ENCODE peak calls at places on chromosomes 5 and 9, in five cellular contexts. S, F, Y, O and X are unnamed samples.

GRCh38 chr5:177130211-177131018 is 3.2 kb upstream of the NSD1 start:
- DNase-seq in S (no peak), F (no peak), Y (no peak), O (peak), X (no peak)

GRCh38 chr5:148937239-148937638 is 110.8 kb downstream of the ADRB2 start:
- DNase-seq in S (no peak), F (no peak), Y (no peak), O (no peak), X (no peak)

GRCh38 chr9:37053684-37054512 is 19.8 kb upstream of the PAX5 start:
- DNase-seq in S (no peak), F (no peak), Y (no peak), O (no peak), X (no peak)

GRCh38 chr5:64949331-64949730 is 180.6 kb downstream of the CWC27 start:
- DNase-seq in S (no peak), F (no peak), Y (no peak), O (no peak), X (no peak)

GRCh38 chr5:97549496-97549895 is 366.4 kb upstream of the RIOK2 start:
- DNase-seq in S (no peak), F (no peak), Y (no peak), O (no peak), X (no peak)

GRCh38 chr9:128098936-128099931 is 28.3 kb downstream of the PTGES2 start:
- DNase-seq in S (no peak), F (peak), Y (no peak), O (peak), X (no peak)

GRCh38 chr5:53073349-53073748 is 36.2 kb downstream of the MOCS2 start:
- DNase-seq in S (no peak), F (no peak), Y (no peak), O (no peak), X (no peak)

GRCh38 chr9:79945495-79945894 is 373.7 kb downstream of the TLE4 start:
- DNase-seq in S (no peak), F (no peak), Y (no peak), O (peak), X (no peak)

GRCh38 chr9:35163413-35163812 is 1.6 kb downstream of the UNC13B start:
- DNase-seq in S (no peak), F (no peak), Y (no peak), O (no peak), X (no peak)

GRCh38 chr5:135551593-135552447 is 16.1 kb upstream of the NEUROG1 start:
- DNase-seq in S (peak), F (peak), Y (peak), O (peak), X (peak)

GRCh38 chr9:21252727-21253547 is 13.1 kb upstream of the IFNA14 start:
- DNase-seq in S (peak), F (no peak), Y (peak), O (peak), X (peak)

GRCh38 chr9:4828776-4829175 is 36.0 kb downstream of the RCL1 start:
- DNase-seq in S (no peak), F (no peak), Y (no peak), O (peak), X (peak)

GRCh38 chr5:117455236-117456233 is 880.9 kb upstream of the SEMA6A start:
- DNase-seq in S (no peak), F (peak), Y (peak), O (no peak), X (no peak)

GRCh38 chr5:173495225-173495904 is 121.1 kb downstream of the BOD1 start:
- DNase-seq in S (no peak), F (no peak), Y (no peak), O (peak), X (no peak)

GRCh38 chr5:124677376-124677998 is 69.0 kb downstream of the ZNF608 start:
- DNase-seq in S (no peak), F (no peak), Y (no peak), O (peak), X (no peak)

GRCh38 chr9:130118841-130119520 is 53.2 kb upstream of the NCS1 start:
- DNase-seq in S (no peak), F (no peak), Y (no peak), O (peak), X (no peak)

GRCh38 chr5:77230727-77231469 is 20.4 kb downstream of the PDE8B start:
- DNase-seq in S (no peak), F (no peak), Y (no peak), O (peak), X (no peak)

GRCh38 chr5:179406031-179406681 is 60.9 kb upstream of the ADAMTS2 start:
- DNase-seq in S (no peak), F (no peak), Y (peak), O (peak), X (no peak)

GRCh38 chr5:133369161-133369783 is 243.1 kb downstream of the FSTL4 start:
- DNase-seq in S (no peak), F (no peak), Y (no peak), O (no peak), X (no peak)

GRCh38 chr9:111866976-111867375 is 29.6 kb upstream of the UGCG start:
- DNase-seq in S (no peak), F (no peak), Y (no peak), O (peak), X (no peak)

GRCh38 chr5:74232281-74232680 is 408.2 kb downstream of the ENC1 start:
- DNase-seq in S (no peak), F (no peak), Y (no peak), O (peak), X (no peak)

GRCh38 chr9:128998462-128998861 is 29.7 kb downstream of the SH3GLB2 start:
- DNase-seq in S (no peak), F (no peak), Y (no peak), O (no peak), X (no peak)

GRCh38 chr9:119634036-119634435 is 264.8 kb upstream of the BRINP1 start:
- DNase-seq in S (no peak), F (no peak), Y (no peak), O (no peak), X (no peak)

GRCh38 chr9:108565651-108566378 is 290.0 kb downstream of the ACTL7B start:
- DNase-seq in S (no peak), F (peak), Y (peak), O (peak), X (peak)

GRCh38 chr5:31806566-31806965 is 167.6 kb downstream of the PDZD2 start:
- DNase-seq in S (no peak), F (no peak), Y (no peak), O (peak), X (no peak)

GRCh38 chr9:115989816-115990215 is 163.8 kb upstream of the PAPPA start:
- DNase-seq in S (no peak), F (no peak), Y (no peak), O (peak), X (no peak)

GRCh38 chr9:115997923-115998322 is 155.7 kb upstream of the PAPPA start:
- DNase-seq in S (no peak), F (no peak), Y (no peak), O (peak), X (no peak)

GRCh38 chr9:115988701-115989100 is 164.9 kb upstream of the PAPPA start:
- DNase-seq in S (no peak), F (no peak), Y (no peak), O (peak), X (no peak)

GRCh38 chr9:115998661-115999060 is 154.9 kb upstream of the PAPPA start:
- DNase-seq in S (no peak), F (no peak), Y (no peak), O (peak), X (no peak)

GRCh38 chr9:115992834-115993233 is 160.8 kb upstream of the PAPPA start:
- DNase-seq in S (no peak), F (no peak), Y (no peak), O (peak), X (no peak)
- TF ChIP-seq CTCF in S (no peak), F (no peak), Y (no peak), O (no peak), X (no peak)

DNA sequence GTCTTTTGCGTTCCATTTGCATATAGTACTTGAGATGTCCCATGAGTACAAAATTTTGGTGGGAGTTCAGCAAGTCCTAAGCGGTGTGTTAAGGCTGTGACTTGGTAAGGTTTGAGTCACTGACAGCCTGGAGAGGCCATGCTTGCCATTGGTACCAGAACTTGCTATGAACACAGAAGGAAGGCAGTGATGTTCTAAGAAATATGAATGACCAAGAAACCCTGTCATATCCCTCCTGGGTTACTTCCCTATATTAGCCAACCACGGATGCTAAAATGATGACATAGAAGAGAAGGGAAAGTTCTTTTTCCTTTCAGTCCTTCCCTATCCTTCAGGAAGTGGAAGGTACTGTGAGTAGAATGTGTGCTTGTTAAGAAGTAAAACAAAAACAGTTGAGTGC is 136.7 kb downstream of the GCNT1 start:
- DNase-seq in S (no peak), F (no peak), Y (no peak), O (peak), X (no peak)
- H3K4me3 ChIP-seq in S (no peak), F (no peak), Y (no peak), O (no peak), X (no peak)

GRCh38 chr9:86827893-86828292 is 119.4 kb downstream of the GAS1 start:
- DNase-seq in S (no peak), F (no peak), Y (peak), O (no peak), X (no peak)

GRCh38 chr9:86829496-86830046 is 117.7 kb downstream of the GAS1 start:
- DNase-seq in S (no peak), F (no peak), Y (no peak), O (no peak), X (no peak)

DNA sequence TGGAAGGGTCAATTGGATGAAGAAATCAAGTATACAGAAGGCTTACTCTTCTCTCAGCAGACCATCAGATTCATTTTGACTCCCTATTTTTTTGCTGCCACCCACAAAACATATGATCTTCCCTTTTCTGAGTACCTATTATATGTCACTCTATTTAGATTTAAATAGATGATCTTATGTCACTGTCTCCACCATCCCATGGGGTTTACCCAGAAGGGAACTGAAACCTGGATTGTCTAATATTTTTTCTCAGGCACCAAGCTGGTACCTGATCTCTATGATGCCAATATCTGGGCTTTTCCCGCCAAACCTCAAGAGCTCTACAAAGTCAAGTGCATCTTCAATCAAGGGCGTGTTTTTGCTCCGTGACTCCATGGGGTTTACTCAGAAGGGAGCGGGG is 118.7 kb downstream of the GAS1 start:
- DNase-seq in S (no peak), F (no peak), Y (no peak), O (no peak), X (no peak)
- TF ChIP-seq CTCF in S (no peak), F (no peak), Y (no peak), O (no peak), X (no peak)

GRCh38 chr5:98767563-98767962 is 5.9 kb upstream of the RGMB start:
- DNase-seq in S (no peak), F (no peak), Y (no peak), O (no peak), X (no peak)

GRCh38 chr5:98768160-98769005 is 5.1 kb upstream of the RGMB start:
- DNase-seq in S (no peak), F (peak), Y (peak), O (peak), X (no peak)

GRCh38 chr5:98769006-98769255 is 4.5 kb upstream of the RGMB start:
- DNase-seq in S (peak), F (peak), Y (peak), O (no peak), X (no peak)

GRCh38 chr5:98763001-98763630 is 10.3 kb upstream of the RGMB start:
- DNase-seq in S (no peak), F (no peak), Y (no peak), O (peak), X (no peak)

GRCh38 chr5:98765815-98766214 is 7.6 kb upstream of the RGMB start:
- DNase-seq in S (no peak), F (no peak), Y (no peak), O (no peak), X (no peak)
- H3K4me3 ChIP-seq in S (no peak), F (no peak), Y (no peak), O (no peak), X (no peak)

DNA sequence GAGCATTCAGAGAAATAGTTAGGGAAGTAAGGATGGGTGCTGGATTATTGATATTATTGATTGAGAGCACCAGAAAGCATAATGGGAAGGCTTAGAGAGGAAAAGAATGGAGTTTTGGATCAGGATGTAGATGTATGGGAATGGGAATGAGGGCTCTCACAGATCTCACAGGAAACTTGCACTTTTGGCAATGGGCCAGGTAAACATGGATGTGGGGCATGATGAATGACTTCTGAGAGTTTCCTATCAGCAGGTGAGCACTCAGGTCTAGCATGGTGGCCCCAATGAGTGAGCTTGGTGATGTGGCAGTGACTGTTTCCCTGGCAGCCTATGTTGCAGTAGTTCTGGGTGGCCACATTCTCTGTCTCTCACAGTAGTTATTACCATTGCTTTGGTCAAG is 283.8 kb downstream of the FBXL7 start:
- DNase-seq in S (no peak), F (no peak), Y (no peak), O (no peak), X (no peak)
- TF ChIP-seq CTCF in S (no peak), F (no peak), Y (no peak), O (no peak), X (no peak)

DNA sequence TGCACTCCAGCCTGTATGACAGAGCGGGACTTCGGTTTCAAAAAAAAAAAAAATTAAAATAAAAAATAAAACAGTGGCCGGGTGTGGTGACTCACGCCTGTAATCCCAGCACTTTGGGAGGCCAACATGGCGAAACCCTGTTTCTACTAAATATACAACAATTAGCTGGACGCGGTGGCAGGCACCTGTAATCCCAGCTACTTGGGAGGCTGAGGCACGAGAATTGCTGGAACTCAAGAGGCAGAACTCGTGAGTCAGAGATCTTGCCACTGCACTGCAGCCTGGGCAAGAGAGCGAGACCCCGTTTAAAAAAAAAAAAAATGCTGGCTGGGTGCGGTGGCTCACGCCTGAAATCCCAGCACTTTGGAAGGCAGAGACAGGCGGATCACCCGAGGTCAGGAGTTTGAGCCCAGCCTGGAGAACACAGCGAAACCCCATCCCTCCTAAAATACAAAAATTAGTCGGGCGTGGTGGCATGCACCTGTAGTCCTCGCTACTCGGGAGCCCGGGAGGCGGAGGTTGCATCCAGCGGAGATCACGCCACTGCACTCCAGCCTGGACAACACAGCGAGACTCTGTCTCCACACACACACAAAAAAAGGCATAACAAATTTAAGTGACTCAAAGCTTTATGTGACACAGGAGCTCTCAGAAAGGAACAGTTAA is 1.5 kb upstream of the NPM1 start:
- DNase-seq in S (no peak), F (no peak), Y (no peak), O (no peak), X (no peak)
- H3K4me3 ChIP-seq in S (peak), F (no peak), Y (no peak), O (no peak), X (peak)

DNA sequence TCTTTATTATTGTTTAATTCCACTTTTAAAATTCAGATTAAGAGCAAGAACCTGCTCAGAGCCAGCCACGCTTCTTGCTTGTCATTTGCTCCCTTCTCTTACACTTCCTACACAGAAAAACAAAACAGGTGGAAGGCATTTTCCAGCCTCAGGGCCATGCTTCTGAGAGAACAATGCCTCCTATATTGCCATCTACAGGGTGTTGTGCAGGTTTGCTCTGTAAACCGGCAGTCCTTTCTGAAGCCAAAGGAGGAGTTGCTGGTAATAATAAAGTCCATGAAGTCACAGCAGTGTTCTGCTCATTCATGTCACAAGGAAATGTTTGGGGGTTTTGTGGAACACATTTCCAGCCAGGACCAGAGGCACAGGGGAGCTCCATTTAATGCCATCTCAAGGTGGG is 16.1 kb upstream of the PRLR start:
- DNase-seq in S (no peak), F (peak), Y (peak), O (no peak), X (peak)
- TF ChIP-seq CTCF in S (no peak), F (peak), Y (no peak), O (no peak), X (peak)

GRCh38 chr5:119449882-119450281 is 2.4 kb upstream of the HSD17B4 start:
- DNase-seq in S (no peak), F (no peak), Y (no peak), O (no peak), X (no peak)

GRCh38 chr5:119453045-119453383 is 717 bp downstream of the HSD17B4 start:
- DNase-seq in S (no peak), F (peak), Y (peak), O (peak), X (peak)

GRCh38 chr5:119452373-119453044 is at the start of gene HSD17B4:
- DNase-seq in S (peak), F (peak), Y (peak), O (peak), X (peak)

GRCh38 chr5:119451561-119451960 is 736 bp upstream of the HSD17B4 start:
- DNase-seq in S (no peak), F (no peak), Y (no peak), O (no peak), X (no peak)

GRCh38 chr5:119452060-119452372 is 281 bp upstream of the HSD17B4 start:
- DNase-seq in S (no peak), F (no peak), Y (no peak), O (no peak), X (no peak)
- H3K4me3 ChIP-seq in S (peak), F (peak), Y (peak), O (peak), X (peak)

GRCh38 chr9:110427497-110428104 is 89.9 kb upstream of the TXNDC8 start:
- DNase-seq in S (peak), F (peak), Y (peak), O (peak), X (no peak)
- TF ChIP-seq CTCF in S (peak), F (peak), Y (peak), O (peak), X (peak)

GRCh38 chr5:78549043-78549442 is 99.5 kb downstream of the LHFPL2 start:
- DNase-seq in S (no peak), F (peak), Y (no peak), O (peak), X (no peak)
- H3K4me3 ChIP-seq in S (no peak), F (no peak), Y (no peak), O (no peak), X (no peak)